ENCODE peak calls at places on chromosome 1, in six cellular contexts. One of them, this sample, is unnamed. For H3K4me1, the result is how much of the 10 kb centered on the place peaks cover.

GRCh38 chr1:235998812-235999211 is 66.1 kb downstream of the NID1 start:
- DNase-seq in body of pancreas: no peak
- DNase-seq in pancreas: no peak
- DNase-seq in PC-3: peak
- DNase-seq in PC-9: peak
- DNase-seq in ovary: no peak
- DNase-seq in this sample: peak

GRCh38 chr1:187474266-187474665 is 645.5 kb downstream of the PLA2G4A start:
- DNase-seq in PC-3: peak
- DNase-seq in PC-9: no peak
- DNase-seq in body of pancreas: no peak
- DNase-seq in pancreas: no peak
- DNase-seq in ovary: no peak
- DNase-seq in this sample: no peak

GRCh38 chr1:78658901-78659300 is 9.3 kb downstream of the IFI44 start:
- DNase-seq in body of pancreas: no peak
- DNase-seq in ovary: no peak
- DNase-seq in PC-9: no peak
- DNase-seq in pancreas: no peak
- DNase-seq in PC-3: no peak
- DNase-seq in this sample: no peak

GRCh38 chr1:154770897-154771594 is 99.0 kb downstream of the KCNN3 start:
- DNase-seq in PC-9: no peak
- DNase-seq in PC-3: peak
- DNase-seq in pancreas: no peak
- DNase-seq in ovary: no peak
- DNase-seq in body of pancreas: no peak
- DNase-seq in this sample: no peak

GRCh38 chr1:229392936-229393335 is 41.0 kb downstream of the ACTA1 start:
- DNase-seq in PC-3: no peak
- DNase-seq in ovary: no peak
- DNase-seq in pancreas: no peak
- DNase-seq in PC-9: no peak
- DNase-seq in body of pancreas: no peak
- DNase-seq in this sample: no peak

GRCh38 chr1:59543211-59543668 is 246.3 kb downstream of the FGGY start:
- DNase-seq in PC-3: no peak
- DNase-seq in body of pancreas: peak
- DNase-seq in pancreas: peak
- DNase-seq in PC-9: no peak
- DNase-seq in ovary: no peak
- DNase-seq in this sample: no peak

GRCh38 chr1:220803401-220804201 is 16.9 kb downstream of the MTARC1 start:
- DNase-seq in ovary: no peak
- DNase-seq in pancreas: peak
- DNase-seq in PC-9: peak
- DNase-seq in body of pancreas: no peak
- DNase-seq in PC-3: peak
- DNase-seq in this sample: no peak

GRCh38 chr1:42922687-42923366 is 35.8 kb downstream of the SLC2A1 start:
- DNase-seq in pancreas: peak
- DNase-seq in body of pancreas: peak
- DNase-seq in ovary: no peak
- DNase-seq in PC-9: peak
- DNase-seq in PC-3: peak
- DNase-seq in this sample: no peak

GRCh38 chr1:111471012-111471411 is 2.8 kb upstream of the C1orf162 start:
- DNase-seq in pancreas: no peak
- DNase-seq in PC-9: no peak
- DNase-seq in PC-3: no peak
- DNase-seq in body of pancreas: peak
- DNase-seq in ovary: no peak
- DNase-seq in this sample: no peak

GRCh38 chr1:232853994-232854532 is 48.8 kb downstream of the MAP10 start:
- DNase-seq in pancreas: no peak
- DNase-seq in body of pancreas: no peak
- DNase-seq in PC-3: peak
- DNase-seq in ovary: no peak
- DNase-seq in PC-9: no peak
- DNase-seq in this sample: no peak

GRCh38 chr1:31417148-31417547 is 4.1 kb downstream of the SERINC2 start:
- DNase-seq in body of pancreas: no peak
- DNase-seq in PC-9: no peak
- DNase-seq in pancreas: no peak
- DNase-seq in ovary: no peak
- DNase-seq in PC-3: no peak
- DNase-seq in this sample: no peak

GRCh38 chr1:94690033-94690712 is 130.0 kb upstream of the SLC44A3 start:
- DNase-seq in ovary: no peak
- DNase-seq in body of pancreas: no peak
- DNase-seq in PC-3: no peak
- DNase-seq in PC-9: no peak
- DNase-seq in pancreas: no peak
- DNase-seq in this sample: no peak

GRCh38 chr1:151106891-151107290 is 36.3 kb downstream of the GABPB2 start:
- DNase-seq in body of pancreas: no peak
- DNase-seq in pancreas: no peak
- DNase-seq in PC-3: peak
- DNase-seq in ovary: no peak
- DNase-seq in PC-9: no peak
- DNase-seq in this sample: no peak

GRCh38 chr1:15775706-15776105 is 17.1 kb downstream of the FBLIM1 start:
- DNase-seq in ovary: no peak
- DNase-seq in pancreas: no peak
- DNase-seq in PC-9: no peak
- DNase-seq in PC-3: no peak
- DNase-seq in body of pancreas: no peak
- DNase-seq in this sample: no peak

GRCh38 chr1:175003521-175003920 is 3.8 kb downstream of the CACYBP start:
- DNase-seq in ovary: no peak
- DNase-seq in body of pancreas: no peak
- DNase-seq in PC-9: no peak
- DNase-seq in PC-3: no peak
- DNase-seq in pancreas: no peak
- DNase-seq in this sample: no peak

GRCh38 chr1:228066416-228066815 is 16.1 kb upstream of the ARF1 start:
- DNase-seq in pancreas: no peak
- DNase-seq in body of pancreas: no peak
- DNase-seq in ovary: no peak
- DNase-seq in PC-9: no peak
- DNase-seq in PC-3: no peak
- DNase-seq in this sample: no peak

DNA sequence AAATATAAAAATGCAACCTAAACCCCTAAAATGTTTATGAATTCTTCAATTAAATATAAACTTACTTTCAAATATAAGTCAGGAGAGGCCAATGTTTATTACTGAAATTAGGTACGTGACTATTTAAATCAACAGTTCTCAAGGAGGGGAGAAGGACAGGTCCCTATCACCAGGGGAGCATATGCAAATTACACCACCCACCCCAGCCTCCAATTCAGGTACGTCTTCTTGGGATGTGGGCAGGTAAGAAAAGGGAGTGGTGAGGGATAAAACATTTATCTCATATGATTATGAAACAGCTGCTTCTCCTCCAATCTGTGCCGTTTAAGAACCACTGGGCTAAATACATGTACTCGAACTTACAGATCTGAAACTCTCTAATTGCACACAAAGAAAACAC is 3.4 kb downstream of the COP1 start:
- DNase-seq in PC-9: no peak
- DNase-seq in PC-3: no peak
- DNase-seq in body of pancreas: no peak
- DNase-seq in ovary: no peak
- DNase-seq in pancreas: no peak
- DNase-seq in this sample: no peak
- H3K27ac ChIP-seq in PC-9: no peak
- H3K27ac ChIP-seq in PC-3: no peak
- H3K27ac ChIP-seq in body of pancreas: no peak
- H3K27ac ChIP-seq in ovary: no peak
- H3K27ac ChIP-seq in pancreas: no peak
- H3K27ac ChIP-seq in this sample: no peak

GRCh38 chr1:23472351-23473036 is 11.5 kb downstream of the ASAP3 start:
- DNase-seq in PC-3: no peak
- DNase-seq in body of pancreas: no peak
- DNase-seq in PC-9: no peak
- DNase-seq in pancreas: no peak
- DNase-seq in ovary: no peak
- DNase-seq in this sample: no peak

GRCh38 chr1:23475641-23476040 is 8.3 kb downstream of the ASAP3 start:
- DNase-seq in ovary: no peak
- DNase-seq in PC-3: no peak
- DNase-seq in body of pancreas: no peak
- DNase-seq in PC-9: no peak
- DNase-seq in pancreas: no peak
- DNase-seq in this sample: no peak

GRCh38 chr1:23477359-23478144 is 6.4 kb downstream of the ASAP3 start:
- DNase-seq in body of pancreas: no peak
- DNase-seq in PC-3: peak
- DNase-seq in PC-9: peak
- DNase-seq in ovary: no peak
- DNase-seq in pancreas: no peak
- DNase-seq in this sample: peak

GRCh38 chr1:23473037-23473800 is 10.8 kb downstream of the ASAP3 start:
- DNase-seq in PC-3: peak
- DNase-seq in pancreas: no peak
- DNase-seq in body of pancreas: no peak
- DNase-seq in ovary: no peak
- DNase-seq in PC-9: peak
- DNase-seq in this sample: peak

DNA sequence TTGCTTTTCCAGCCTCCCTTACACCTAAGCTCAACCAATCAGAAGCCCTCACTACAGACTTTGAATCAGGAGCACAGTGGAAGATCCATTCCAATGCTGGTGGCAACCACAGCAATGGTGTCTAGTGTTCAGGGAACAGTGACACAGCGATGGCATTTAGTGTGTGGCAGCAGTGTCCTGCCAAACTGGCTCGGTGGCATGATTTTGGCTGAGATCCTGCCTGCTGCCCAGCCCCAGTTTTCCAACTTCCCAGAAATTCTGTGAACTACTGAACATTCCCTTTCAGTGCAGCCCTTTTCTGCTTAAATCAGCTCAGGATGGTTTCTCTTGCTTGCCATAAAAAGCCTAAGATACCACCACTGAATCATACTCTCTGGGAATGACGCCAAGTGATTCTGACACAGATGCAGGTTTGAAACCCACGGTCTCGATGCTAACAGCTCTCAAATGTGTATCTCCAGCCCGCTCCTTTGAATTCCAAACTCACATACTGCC is 8.8 kb downstream of the ASAP3 start:
- DNase-seq in body of pancreas: no peak
- DNase-seq in PC-3: peak
- DNase-seq in pancreas: no peak
- DNase-seq in PC-9: peak
- DNase-seq in ovary: no peak
- DNase-seq in this sample: peak
- H3K4me1 ChIP-seq in body of pancreas: under half
- H3K4me1 ChIP-seq in PC-3: under half
- H3K4me1 ChIP-seq in pancreas: under half
- H3K4me1 ChIP-seq in PC-9: half or more
- H3K4me1 ChIP-seq in ovary: under half
- H3K4me1 ChIP-seq in this sample: under half

GRCh38 chr1:109815809-109816791 is 52.4 kb upstream of the EPS8L3 start:
- DNase-seq in pancreas: no peak
- DNase-seq in PC-3: no peak
- DNase-seq in PC-9: no peak
- DNase-seq in body of pancreas: no peak
- DNase-seq in ovary: no peak
- DNase-seq in this sample: no peak

GRCh38 chr1:109814993-109815786 is 51.5 kb upstream of the EPS8L3 start:
- DNase-seq in ovary: no peak
- DNase-seq in pancreas: no peak
- DNase-seq in PC-9: no peak
- DNase-seq in PC-3: no peak
- DNase-seq in body of pancreas: no peak
- DNase-seq in this sample: no peak

GRCh38 chr1:109817881-109818280 is 54.2 kb upstream of the EPS8L3 start:
- DNase-seq in ovary: no peak
- DNase-seq in PC-3: no peak
- DNase-seq in pancreas: no peak
- DNase-seq in body of pancreas: no peak
- DNase-seq in PC-9: no peak
- DNase-seq in this sample: no peak

GRCh38 chr1:109818351-109819325 is 54.9 kb upstream of the EPS8L3 start:
- DNase-seq in body of pancreas: no peak
- DNase-seq in ovary: no peak
- DNase-seq in PC-9: no peak
- DNase-seq in PC-3: no peak
- DNase-seq in pancreas: no peak
- DNase-seq in this sample: no peak

DNA sequence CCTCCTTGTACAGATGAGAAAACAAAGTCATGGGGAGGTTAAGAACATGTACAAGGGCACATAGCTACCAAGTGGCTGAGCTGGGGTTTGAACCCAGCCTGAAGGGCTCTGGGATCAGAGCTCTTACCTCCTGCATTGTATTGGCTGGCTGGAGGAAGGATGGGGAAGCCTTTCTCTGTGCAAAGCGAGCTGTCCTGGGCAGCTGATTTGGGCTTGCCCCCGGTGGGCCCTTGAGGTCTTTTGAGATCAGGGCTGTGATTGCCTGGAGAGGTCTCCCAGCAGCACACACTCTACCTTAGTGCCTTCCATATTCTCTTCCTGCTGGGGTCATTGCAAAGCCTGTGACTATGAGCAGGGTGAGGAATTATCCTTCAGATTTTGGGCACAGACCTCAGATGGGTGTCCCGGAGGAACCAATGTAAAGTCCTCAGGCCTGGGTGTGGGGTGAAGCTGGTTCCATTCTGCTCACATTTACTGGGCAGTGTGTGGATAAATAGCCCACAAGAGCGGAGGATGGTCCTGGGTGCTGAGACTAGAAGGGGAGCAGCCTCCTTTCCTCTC is 53.3 kb upstream of the EPS8L3 start:
- DNase-seq in ovary: no peak
- DNase-seq in PC-9: no peak
- DNase-seq in PC-3: no peak
- DNase-seq in pancreas: no peak
- DNase-seq in body of pancreas: no peak
- DNase-seq in this sample: no peak
- H3K27ac ChIP-seq in ovary: no peak
- H3K27ac ChIP-seq in PC-9: no peak
- H3K27ac ChIP-seq in PC-3: no peak
- H3K27ac ChIP-seq in pancreas: no peak
- H3K27ac ChIP-seq in body of pancreas: no peak
- H3K27ac ChIP-seq in this sample: no peak

DNA sequence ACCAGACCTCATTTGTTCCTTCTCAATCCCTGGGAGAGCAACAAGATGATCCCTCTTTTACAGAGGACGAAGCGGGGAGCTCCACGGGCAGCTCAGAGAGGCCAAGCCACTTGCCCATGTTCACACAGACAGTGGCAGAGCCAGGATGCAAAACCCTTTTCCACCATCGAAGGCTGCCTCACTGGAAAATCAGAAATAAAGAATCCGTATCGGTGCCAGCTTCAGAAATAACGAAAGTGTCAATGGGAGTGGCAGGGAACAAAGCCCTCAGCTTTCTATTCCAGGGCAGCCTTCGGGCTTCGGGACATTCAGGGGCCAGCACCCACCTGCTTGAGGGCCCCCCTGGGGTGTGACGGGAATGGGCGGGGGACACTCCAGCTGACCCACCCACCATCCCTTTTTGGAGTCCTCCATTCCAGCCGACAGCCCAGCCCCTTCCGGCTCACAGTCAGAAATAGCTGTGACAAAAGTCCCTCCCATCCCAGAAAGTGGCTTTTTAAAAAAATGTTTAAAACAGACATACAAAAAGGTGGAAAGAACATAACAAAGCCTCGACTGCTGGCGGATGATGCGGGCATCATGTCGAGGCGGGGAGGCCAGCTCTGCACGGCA is 6.0 kb downstream of the IFFO2 start:
- DNase-seq in pancreas: no peak
- DNase-seq in body of pancreas: no peak
- DNase-seq in ovary: no peak
- DNase-seq in PC-9: no peak
- DNase-seq in PC-3: no peak
- DNase-seq in this sample: no peak
- H3K4me1 ChIP-seq in pancreas: half or more
- H3K4me1 ChIP-seq in body of pancreas: half or more
- H3K4me1 ChIP-seq in ovary: under half
- H3K4me1 ChIP-seq in PC-9: under half
- H3K4me1 ChIP-seq in PC-3: half or more
- H3K4me1 ChIP-seq in this sample: half or more